ENCODE peak calls at places on chromosomes 3 and 15, in eight cellular contexts. K is keratinocyte; Z is iPS-NIHi11; W is type B pancreatic cell; L is tibial artery; Q is left lung; D is activated CD8-positive, alpha-beta memory T cell treated with anti-CD3 and anti-CD28 coated beads for 48 hours; G is lower lobe of right lung. A is an unnamed sample.

GRCh38 chr15:77493324-77493907 is 72.7 kb downstream of the HMG20A start:
- DNase-seq in K (no peak), Z (no peak), W (no peak), L (no peak), Q (no peak), D (no peak), G (no peak), A (no peak)

GRCh38 chr15:72554471-72555425 is 80.6 kb downstream of the ARIH1 start:
- DNase-seq in K (peak), Z (no peak), W (no peak), L (no peak), Q (no peak), D (no peak), G (no peak), A (no peak)

GRCh38 chr3:43758826-43759225 is 68.1 kb downstream of the ABHD5 start:
- DNase-seq in K (no peak), Z (no peak), W (no peak), L (no peak), Q (no peak), D (no peak), G (no peak), A (no peak)

GRCh38 chr3:161508852-161509477 is 12.4 kb downstream of the OTOL1 start:
- DNase-seq in K (no peak), Z (no peak), W (no peak), L (no peak), Q (no peak), D (no peak), G (no peak), A (no peak)

GRCh38 chr3:14397940-14398800 is 4.2 kb upstream of the SLC6A6 start:
- DNase-seq in K (no peak), Z (no peak), W (no peak), L (no peak), Q (no peak), D (no peak), G (no peak), A (no peak)

GRCh38 chr3:9623148-9623547 is 26.2 kb upstream of the MTMR14 start:
- DNase-seq in K (no peak), Z (no peak), W (no peak), L (no peak), Q (no peak), D (no peak), G (no peak), A (no peak)

GRCh38 chr3:87025636-87026035 is 34.7 kb upstream of the VGLL3 start:
- DNase-seq in K (no peak), Z (no peak), W (no peak), L (no peak), Q (no peak), D (no peak), G (no peak), A (no peak)

GRCh38 chr3:131390331-131390730 is 8.8 kb downstream of the NUDT16 start:
- DNase-seq in K (no peak), Z (no peak), W (no peak), L (no peak), Q (no peak), D (no peak), G (no peak), A (no peak)

GRCh38 chr3:72597756-72598195 is 250.5 kb downstream of the SHQ1 start:
- DNase-seq in K (no peak), Z (peak), W (no peak), L (no peak), Q (no peak), D (no peak), G (no peak), A (no peak)

GRCh38 chr15:50112488-50113186 is 6.4 kb downstream of the ATP8B4 start:
- DNase-seq in K (no peak), Z (no peak), W (no peak), L (no peak), Q (peak), D (no peak), G (no peak), A (no peak)

GRCh38 chr3:188165596-188165995 is 11.6 kb downstream of the LPP start:
- DNase-seq in K (no peak), Z (no peak), W (no peak), L (no peak), Q (no peak), D (no peak), G (no peak), A (no peak)

GRCh38 chr3:149152420-149152819 is 23.0 kb downstream of the HPS3 start:
- DNase-seq in K (no peak), Z (no peak), W (no peak), L (no peak), Q (no peak), D (no peak), G (no peak), A (no peak)

GRCh38 chr3:66133050-66133757 is 87.6 kb upstream of the SLC25A26 start:
- DNase-seq in K (peak), Z (no peak), W (no peak), L (no peak), Q (no peak), D (no peak), G (no peak), A (no peak)

GRCh38 chr3:146581877-146582508 is 23.2 kb downstream of the PLSCR5 start:
- DNase-seq in K (peak), Z (no peak), W (no peak), L (no peak), Q (no peak), D (no peak), G (no peak), A (no peak)

GRCh38 chr15:69973102-69973714 is 124.5 kb downstream of the TLE3 start:
- DNase-seq in K (no peak), Z (peak), W (no peak), L (no peak), Q (no peak), D (no peak), G (no peak), A (no peak)

GRCh38 chr3:98564282-98565005 is 29.0 kb downstream of the CPOX start:
- DNase-seq in K (no peak), Z (no peak), W (no peak), L (no peak), Q (no peak), D (no peak), G (no peak), A (no peak)

GRCh38 chr15:80904941-80905532 is 84.6 kb downstream of the MESD start:
- DNase-seq in K (no peak), Z (no peak), W (no peak), L (no peak), Q (no peak), D (no peak), G (no peak), A (no peak)

GRCh38 chr15:73597036-73597638 is 36.1 kb downstream of the NPTN start:
- DNase-seq in K (no peak), Z (no peak), W (no peak), L (no peak), Q (no peak), D (no peak), G (no peak), A (no peak)

GRCh38 chr3:60149501-60149900 is 1099.7 kb upstream of the CFAP20DC start:
- DNase-seq in K (no peak), Z (no peak), W (no peak), L (no peak), Q (no peak), D (no peak), G (no peak), A (no peak)

GRCh38 chr3:14403636-14404395 is 1.4 kb downstream of the SLC6A6 start:
- DNase-seq in K (no peak), Z (no peak), W (no peak), L (peak), Q (peak), D (no peak), G (peak), A (peak)

GRCh38 chr3:38989932-38990510 is 61.7 kb downstream of the SCN11A start:
- DNase-seq in K (no peak), Z (no peak), W (no peak), L (no peak), Q (no peak), D (no peak), G (no peak), A (no peak)

GRCh38 chr15:51952805-51953204 is 18.8 kb downstream of the LEO1 start:
- DNase-seq in K (no peak), Z (no peak), W (no peak), L (no peak), Q (no peak), D (no peak), G (no peak), A (no peak)

GRCh38 chr15:101359365-101359947 is 64.4 kb upstream of the SNRPA1 start:
- DNase-seq in K (peak), Z (no peak), W (no peak), L (no peak), Q (no peak), D (no peak), G (no peak), A (no peak)

GRCh38 chr15:45242289-45242688 is 9.7 kb upstream of the SLC28A2 start:
- DNase-seq in K (no peak), Z (no peak), W (no peak), L (no peak), Q (no peak), D (no peak), G (no peak), A (no peak)

GRCh38 chr15:64634020-64634419 is 141.4 kb downstream of the RBPMS2 start:
- DNase-seq in K (no peak), Z (no peak), W (no peak), L (no peak), Q (no peak), D (no peak), G (no peak), A (no peak)

GRCh38 chr3:40324621-40325020 is 15.1 kb downstream of the EIF1B start:
- DNase-seq in K (no peak), Z (no peak), W (no peak), L (no peak), Q (no peak), D (no peak), G (no peak), A (no peak)

A was measured in psoas muscle.